ENCODE peak calls at places on chromosomes 4 and X, in six cellular contexts. C is iPS DF 6.9, M is lower leg skin, Y is iPS-NIHi11, T is anterior cingulate cortex, N is fibroblast of villous mesenchyme. E is an unnamed sample.

GRCh38 chr4:2353222-2354107 is 65.0 kb downstream of the ZFYVE28 start:
- DNase-seq in C (no peak), M (no peak), Y (no peak), T (peak), N (no peak), E (no peak)

GRCh38 chr4:1026115-1026514 is 14.7 kb downstream of the FGFRL1 start:
- DNase-seq in C (no peak), M (no peak), Y (peak), T (no peak), N (no peak), E (no peak)

GRCh38 chr4:76200771-76201224 is 12.8 kb downstream of the SCARB2 start:
- DNase-seq in C (no peak), M (no peak), Y (no peak), T (no peak), N (no peak), E (no peak)

GRCh38 chrX:53441531-53442321 is 7.6 kb upstream of the HSD17B10 start:
- DNase-seq in C (peak), M (peak), Y (peak), T (peak), N (peak), E (peak)

GRCh38 chr4:64940698-64941097 is 531.4 kb upstream of the TECRL start:
- DNase-seq in C (no peak), M (no peak), Y (no peak), T (no peak), N (no peak), E (no peak)

GRCh38 chr4:159685406-159686092 is 582.7 kb downstream of the RAPGEF2 start:
- DNase-seq in C (no peak), M (no peak), Y (peak), T (no peak), N (no peak), E (peak)

GRCh38 chr4:94415448-94415847 is 36.3 kb upstream of the PDLIM5 start:
- DNase-seq in C (no peak), M (no peak), Y (no peak), T (no peak), N (no peak), E (no peak)

GRCh38 chr4:135429528-135429927 is 1227.9 kb upstream of the PABPC4L start:
- DNase-seq in C (no peak), M (no peak), Y (no peak), T (no peak), N (no peak), E (no peak)

GRCh38 chr4:142696334-142697122 is 149.6 kb downstream of the INPP4B start:
- DNase-seq in C (no peak), M (no peak), Y (no peak), T (no peak), N (no peak), E (no peak)

E was measured in neural progenitor cell.